ENCODE peak calls at places on chromosomes 5 and 9, in eight cellular contexts. One of them, this sample, is unnamed.

GRCh38 chr5:107558951-107559350 is 111.8 kb downstream of the EFNA5 start:
- DNase-seq in A549: no peak
- DNase-seq in foreskin fibroblast: no peak
- DNase-seq in Calu3: no peak
- DNase-seq in transverse colon: no peak
- DNase-seq in mucosa of descending colon: no peak
- DNase-seq in PC-9: no peak
- DNase-seq in colonic mucosa: no peak
- DNase-seq in this sample: no peak

GRCh38 chr5:120463991-120464626 is at the start of gene PRR16:
- DNase-seq in A549: peak; percentile 40
- DNase-seq in foreskin fibroblast: peak; percentile 78
- DNase-seq in Calu3: peak; percentile 80
- DNase-seq in transverse colon: peak; percentile 13
- DNase-seq in mucosa of descending colon: peak; percentile 52
- DNase-seq in PC-9: peak; percentile 59
- DNase-seq in colonic mucosa: peak; percentile 23
- DNase-seq in this sample: peak; percentile 90

GRCh38 chr5:150624334-150625163 is 15.9 kb upstream of the SYNPO start:
- DNase-seq in A549: peak; percentile 70
- DNase-seq in foreskin fibroblast: no peak
- DNase-seq in Calu3: no peak
- DNase-seq in transverse colon: peak; percentile 59
- DNase-seq in mucosa of descending colon: no peak
- DNase-seq in PC-9: no peak
- DNase-seq in colonic mucosa: no peak
- DNase-seq in this sample: no peak

GRCh38 chr9:134642385-134643181 is 980 bp downstream of the COL5A1 start:
- DNase-seq in A549: peak; percentile 64
- DNase-seq in foreskin fibroblast: peak; percentile 90
- DNase-seq in Calu3: no peak
- DNase-seq in transverse colon: peak; percentile 58
- DNase-seq in mucosa of descending colon: peak; percentile 65
- DNase-seq in PC-9: peak; percentile 21
- DNase-seq in colonic mucosa: peak; percentile 59
- DNase-seq in this sample: peak; percentile 90

GRCh38 chr9:12680341-12680740 is 12.8 kb upstream of the TYRP1 start:
- DNase-seq in A549: no peak
- DNase-seq in foreskin fibroblast: peak; percentile 9
- DNase-seq in Calu3: no peak
- DNase-seq in transverse colon: no peak
- DNase-seq in mucosa of descending colon: no peak
- DNase-seq in PC-9: no peak
- DNase-seq in colonic mucosa: no peak
- DNase-seq in this sample: no peak

GRCh38 chr9:133160742-133161541 is 2.8 kb downstream of the GBGT1 start:
- DNase-seq in A549: peak; percentile 94
- DNase-seq in foreskin fibroblast: peak; percentile 67
- DNase-seq in Calu3: peak; percentile 48
- DNase-seq in transverse colon: peak; percentile 76
- DNase-seq in mucosa of descending colon: no peak
- DNase-seq in PC-9: peak; percentile 50
- DNase-seq in colonic mucosa: peak; percentile 77
- DNase-seq in this sample: peak; percentile 84

GRCh38 chr5:61280205-61280604 is 51.9 kb upstream of the ZSWIM6 start:
- DNase-seq in A549: no peak
- DNase-seq in foreskin fibroblast: peak; percentile 80
- DNase-seq in Calu3: peak; percentile 70
- DNase-seq in transverse colon: no peak
- DNase-seq in mucosa of descending colon: no peak
- DNase-seq in PC-9: no peak
- DNase-seq in colonic mucosa: no peak
- DNase-seq in this sample: no peak

GRCh38 chr9:129445794-129446306 is 175.1 kb downstream of the C9orf50 start:
- DNase-seq in A549: no peak
- DNase-seq in foreskin fibroblast: no peak
- DNase-seq in Calu3: no peak
- DNase-seq in transverse colon: no peak
- DNase-seq in mucosa of descending colon: peak; percentile 24
- DNase-seq in PC-9: no peak
- DNase-seq in colonic mucosa: no peak
- DNase-seq in this sample: no peak

GRCh38 chr5:145101246-145101645 is 733.9 kb downstream of the PRELID2 start:
- DNase-seq in A549: peak; percentile 2
- DNase-seq in foreskin fibroblast: no peak
- DNase-seq in Calu3: no peak
- DNase-seq in transverse colon: no peak
- DNase-seq in mucosa of descending colon: no peak
- DNase-seq in PC-9: no peak
- DNase-seq in colonic mucosa: no peak
- DNase-seq in this sample: no peak

GRCh38 chr9:124220551-124221451 is 36.9 kb upstream of the NEK6 start:
- DNase-seq in A549: peak; percentile 50
- DNase-seq in foreskin fibroblast: peak; percentile 61
- DNase-seq in Calu3: peak; percentile 38
- DNase-seq in transverse colon: peak; percentile 60
- DNase-seq in mucosa of descending colon: no peak
- DNase-seq in PC-9: peak; percentile 51
- DNase-seq in colonic mucosa: peak; percentile 81
- DNase-seq in this sample: no peak

GRCh38 chr9:72661401-72662135 is 140.2 kb downstream of the TMC1 start:
- DNase-seq in A549: no peak
- DNase-seq in foreskin fibroblast: peak; percentile 28
- DNase-seq in Calu3: no peak
- DNase-seq in transverse colon: no peak
- DNase-seq in mucosa of descending colon: no peak
- DNase-seq in PC-9: no peak
- DNase-seq in colonic mucosa: no peak
- DNase-seq in this sample: no peak

GRCh38 chr5:74318985-74319563 is 321.5 kb downstream of the ENC1 start:
- DNase-seq in A549: no peak
- DNase-seq in foreskin fibroblast: no peak
- DNase-seq in Calu3: no peak
- DNase-seq in transverse colon: no peak
- DNase-seq in mucosa of descending colon: no peak
- DNase-seq in PC-9: no peak
- DNase-seq in colonic mucosa: no peak
- DNase-seq in this sample: no peak

GRCh38 chr5:154997746-154998145 is 15.8 kb upstream of the KIF4B start:
- DNase-seq in A549: no peak
- DNase-seq in foreskin fibroblast: no peak
- DNase-seq in Calu3: no peak
- DNase-seq in transverse colon: no peak
- DNase-seq in mucosa of descending colon: no peak
- DNase-seq in PC-9: no peak
- DNase-seq in colonic mucosa: no peak
- DNase-seq in this sample: no peak

GRCh38 chr9:134370213-134370492 is 43.9 kb downstream of the RXRA start:
- DNase-seq in A549: no peak
- DNase-seq in foreskin fibroblast: no peak
- DNase-seq in Calu3: no peak
- DNase-seq in transverse colon: no peak
- DNase-seq in mucosa of descending colon: no peak
- DNase-seq in PC-9: no peak
- DNase-seq in colonic mucosa: no peak
- DNase-seq in this sample: no peak

GRCh38 chr9:137055385-137056364 is 1.8 kb upstream of the ENTPD2 start:
- DNase-seq in A549: peak; percentile 58
- DNase-seq in foreskin fibroblast: no peak
- DNase-seq in Calu3: peak; percentile 65
- DNase-seq in transverse colon: peak; percentile 94
- DNase-seq in mucosa of descending colon: peak; percentile 95
- DNase-seq in PC-9: no peak
- DNase-seq in colonic mucosa: peak; percentile 97
- DNase-seq in this sample: peak; percentile 95

GRCh38 chr9:114072181-114073140 is 5.6 kb downstream of the AMBP start:
- DNase-seq in A549: no peak
- DNase-seq in foreskin fibroblast: no peak
- DNase-seq in Calu3: no peak
- DNase-seq in transverse colon: peak; percentile 45
- DNase-seq in mucosa of descending colon: no peak
- DNase-seq in PC-9: no peak
- DNase-seq in colonic mucosa: peak; percentile 51
- DNase-seq in this sample: no peak

GRCh38 chr5:57155033-57155432 is 18.8 kb upstream of the GPBP1 start:
- DNase-seq in A549: no peak
- DNase-seq in foreskin fibroblast: no peak
- DNase-seq in Calu3: no peak
- DNase-seq in transverse colon: no peak
- DNase-seq in mucosa of descending colon: no peak
- DNase-seq in PC-9: no peak
- DNase-seq in colonic mucosa: no peak
- DNase-seq in this sample: no peak

GRCh38 chr5:25414746-25415145 is 770.0 kb upstream of the CDH10 start:
- DNase-seq in A549: no peak
- DNase-seq in foreskin fibroblast: no peak
- DNase-seq in Calu3: no peak
- DNase-seq in transverse colon: no peak
- DNase-seq in mucosa of descending colon: no peak
- DNase-seq in PC-9: no peak
- DNase-seq in colonic mucosa: no peak
- DNase-seq in this sample: no peak

GRCh38 chr9:97529363-97530076 is 28.1 kb downstream of the TMOD1 start:
- DNase-seq in A549: peak; percentile 36
- DNase-seq in foreskin fibroblast: no peak
- DNase-seq in Calu3: no peak
- DNase-seq in transverse colon: no peak
- DNase-seq in mucosa of descending colon: no peak
- DNase-seq in PC-9: peak; percentile 47
- DNase-seq in colonic mucosa: no peak
- DNase-seq in this sample: no peak

GRCh38 chr9:133421615-133422542 is at the start of gene ADAMTS13:
- DNase-seq in A549: peak; percentile 58
- DNase-seq in foreskin fibroblast: no peak
- DNase-seq in Calu3: no peak
- DNase-seq in transverse colon: no peak
- DNase-seq in mucosa of descending colon: no peak
- DNase-seq in PC-9: no peak
- DNase-seq in colonic mucosa: no peak
- DNase-seq in this sample: no peak

GRCh38 chr5:55694152-55694830 is 17.8 kb downstream of the SLC38A9 start:
- DNase-seq in A549: no peak
- DNase-seq in foreskin fibroblast: no peak
- DNase-seq in Calu3: no peak
- DNase-seq in transverse colon: no peak
- DNase-seq in mucosa of descending colon: no peak
- DNase-seq in PC-9: no peak
- DNase-seq in colonic mucosa: no peak
- DNase-seq in this sample: no peak

GRCh38 chr5:106843812-106844416 is 826.8 kb downstream of the EFNA5 start:
- DNase-seq in A549: peak; percentile 12
- DNase-seq in foreskin fibroblast: no peak
- DNase-seq in Calu3: peak; percentile 28
- DNase-seq in transverse colon: no peak
- DNase-seq in mucosa of descending colon: no peak
- DNase-seq in PC-9: no peak
- DNase-seq in colonic mucosa: no peak
- DNase-seq in this sample: no peak

GRCh38 chr5:758698-759053 is 25.9 kb downstream of the ZDHHC11B start:
- DNase-seq in A549: no peak
- DNase-seq in foreskin fibroblast: no peak
- DNase-seq in Calu3: no peak
- DNase-seq in transverse colon: no peak
- DNase-seq in mucosa of descending colon: peak; percentile 46
- DNase-seq in PC-9: no peak
- DNase-seq in colonic mucosa: peak; percentile 27
- DNase-seq in this sample: no peak

GRCh38 chr5:92652735-92653134 is 928.3 kb downstream of the NR2F1-AS1 start:
- DNase-seq in A549: no peak
- DNase-seq in foreskin fibroblast: peak; percentile 65
- DNase-seq in Calu3: no peak
- DNase-seq in transverse colon: no peak
- DNase-seq in mucosa of descending colon: no peak
- DNase-seq in PC-9: no peak
- DNase-seq in colonic mucosa: no peak
- DNase-seq in this sample: no peak

GRCh38 chr5:151034422-151035379 is 14.3 kb downstream of the GPX3 start:
- DNase-seq in A549: no peak
- DNase-seq in foreskin fibroblast: no peak
- DNase-seq in Calu3: no peak
- DNase-seq in transverse colon: no peak
- DNase-seq in mucosa of descending colon: no peak
- DNase-seq in PC-9: no peak
- DNase-seq in colonic mucosa: no peak
- DNase-seq in this sample: no peak

GRCh38 chr9:73269430-73270101 is 117.9 kb downstream of the ANXA1 start:
- DNase-seq in A549: peak; percentile 3
- DNase-seq in foreskin fibroblast: peak; percentile 1
- DNase-seq in Calu3: no peak
- DNase-seq in transverse colon: no peak
- DNase-seq in mucosa of descending colon: no peak
- DNase-seq in PC-9: no peak
- DNase-seq in colonic mucosa: no peak
- DNase-seq in this sample: no peak

GRCh38 chr5:39520232-39520572 is 95.4 kb upstream of the DAB2 start:
- DNase-seq in A549: no peak
- DNase-seq in foreskin fibroblast: peak; percentile 81
- DNase-seq in Calu3: no peak
- DNase-seq in transverse colon: no peak
- DNase-seq in mucosa of descending colon: no peak
- DNase-seq in PC-9: no peak
- DNase-seq in colonic mucosa: no peak
- DNase-seq in this sample: no peak

GRCh38 chr9:122356627-122357026 is 14.2 kb upstream of the PTGS1 start:
- DNase-seq in A549: peak; percentile 30
- DNase-seq in foreskin fibroblast: no peak
- DNase-seq in Calu3: no peak
- DNase-seq in transverse colon: no peak
- DNase-seq in mucosa of descending colon: no peak
- DNase-seq in PC-9: no peak
- DNase-seq in colonic mucosa: no peak
- DNase-seq in this sample: no peak
- TF ChIP-seq CTCF in A549: no peak
- TF ChIP-seq CTCF in foreskin fibroblast: peak; percentile 24
- TF ChIP-seq CTCF in Calu3: no peak
- TF ChIP-seq CTCF in transverse colon: no peak
- TF ChIP-seq CTCF in mucosa of descending colon: no peak
- TF ChIP-seq CTCF in PC-9: peak; percentile 40
- TF ChIP-seq CTCF in colonic mucosa: no peak
- TF ChIP-seq CTCF in this sample: peak; percentile 35

GRCh38 chr5:168002116-168002515 is 289.3 kb upstream of the WWC1 start:
- DNase-seq in A549: no peak
- DNase-seq in foreskin fibroblast: no peak
- DNase-seq in Calu3: no peak
- DNase-seq in transverse colon: no peak
- DNase-seq in mucosa of descending colon: no peak
- DNase-seq in PC-9: no peak
- DNase-seq in colonic mucosa: no peak
- DNase-seq in this sample: no peak
- TF ChIP-seq CTCF in A549: no peak
- TF ChIP-seq CTCF in foreskin fibroblast: no peak
- TF ChIP-seq CTCF in Calu3: no peak
- TF ChIP-seq CTCF in transverse colon: no peak
- TF ChIP-seq CTCF in mucosa of descending colon: no peak
- TF ChIP-seq CTCF in PC-9: no peak
- TF ChIP-seq CTCF in colonic mucosa: no peak
- TF ChIP-seq CTCF in this sample: no peak

GRCh38 chr5:147876141-147876540 is 2.4 kb upstream of the SCGB3A2 start:
- DNase-seq in A549: no peak
- DNase-seq in foreskin fibroblast: no peak
- DNase-seq in Calu3: no peak
- DNase-seq in transverse colon: no peak
- DNase-seq in mucosa of descending colon: no peak
- DNase-seq in PC-9: no peak
- DNase-seq in colonic mucosa: no peak
- DNase-seq in this sample: no peak
- TF ChIP-seq CTCF in A549: no peak
- TF ChIP-seq CTCF in foreskin fibroblast: no peak
- TF ChIP-seq CTCF in Calu3: no peak
- TF ChIP-seq CTCF in transverse colon: no peak
- TF ChIP-seq CTCF in mucosa of descending colon: no peak
- TF ChIP-seq CTCF in PC-9: no peak
- TF ChIP-seq CTCF in colonic mucosa: no peak
- TF ChIP-seq CTCF in this sample: no peak

GRCh38 chr5:139667001-139667729 is 19.0 kb downstream of the CXXC5 start:
- DNase-seq in A549: no peak
- DNase-seq in foreskin fibroblast: no peak
- DNase-seq in Calu3: no peak
- DNase-seq in transverse colon: no peak
- DNase-seq in mucosa of descending colon: no peak
- DNase-seq in PC-9: no peak
- DNase-seq in colonic mucosa: no peak
- DNase-seq in this sample: no peak
- TF ChIP-seq CTCF in A549: no peak
- TF ChIP-seq CTCF in foreskin fibroblast: no peak
- TF ChIP-seq CTCF in Calu3: no peak
- TF ChIP-seq CTCF in transverse colon: no peak
- TF ChIP-seq CTCF in mucosa of descending colon: no peak
- TF ChIP-seq CTCF in PC-9: no peak
- TF ChIP-seq CTCF in colonic mucosa: no peak
- TF ChIP-seq CTCF in this sample: no peak